ENCODE peak calls at places on chromosomes 12 and 14, in five cellular contexts. J is mammary epithelial cell, Z is cardiac muscle cell, E is fibroblast of villous mesenchyme, S is kidney. H is an unnamed sample.

GRCh38 chr12:6869049-6870021 is 2.0 kb downstream of the TPI1 start:
- DNase-seq in J (peak; percentile 62), Z (peak; percentile 80), E (peak; percentile 76), S (peak; percentile 85), H (peak; percentile 85)

GRCh38 chr12:12079291-12079690 is 8.6 kb downstream of the BCL2L14 start:
- DNase-seq in J (peak; percentile 3), Z (peak; percentile 27), E (no peak), S (no peak), H (no peak)

GRCh38 chr12:78767264-78767981 is 97.2 kb upstream of the SYT1 start:
- DNase-seq in J (no peak), Z (no peak), E (no peak), S (no peak), H (no peak)

GRCh38 chr12:19683178-19683927 is 244.1 kb downstream of the AEBP2 start:
- DNase-seq in J (no peak), Z (peak; percentile 74), E (peak; percentile 64), S (no peak), H (peak; percentile 22)

GRCh38 chr14:75068294-75069020 is 984 bp upstream of the ZC2HC1C start:
- DNase-seq in J (no peak), Z (peak; percentile 20), E (no peak), S (no peak), H (no peak)

GRCh38 chr14:35416108-35416750 is 11.7 kb upstream of the NFKBIA start:
- DNase-seq in J (no peak), Z (no peak), E (no peak), S (no peak), H (no peak)

GRCh38 chr14:88983755-88984154 is 159.3 kb downstream of the TTC8 start:
- DNase-seq in J (peak; percentile 92), Z (peak; percentile 86), E (peak; percentile 79), S (no peak), H (peak; percentile 80)

GRCh38 chr12:115507951-115508722 is 769.4 kb downstream of the MED13L start:
- DNase-seq in J (no peak), Z (no peak), E (no peak), S (no peak), H (no peak)

GRCh38 chr12:132812631-132813305 is 15.9 kb downstream of the GOLGA3 start:
- DNase-seq in J (no peak), Z (no peak), E (peak; percentile 92), S (no peak), H (no peak)

GRCh38 chr14:32932921-32933622 is 5.6 kb upstream of the NPAS3 start:
- DNase-seq in J (no peak), Z (no peak), E (no peak), S (peak; percentile 75), H (no peak)

GRCh38 chr14:37889087-37889486 is 293.7 kb downstream of the TTC6 start:
- DNase-seq in J (no peak), Z (no peak), E (no peak), S (no peak), H (no peak)

GRCh38 chr14:37888234-37888633 is 292.8 kb downstream of the TTC6 start:
- DNase-seq in J (no peak), Z (no peak), E (no peak), S (no peak), H (no peak)

GRCh38 chr14:37894463-37894862 is 299.0 kb downstream of the TTC6 start:
- DNase-seq in J (no peak), Z (no peak), E (no peak), S (no peak), H (no peak)

DNA sequence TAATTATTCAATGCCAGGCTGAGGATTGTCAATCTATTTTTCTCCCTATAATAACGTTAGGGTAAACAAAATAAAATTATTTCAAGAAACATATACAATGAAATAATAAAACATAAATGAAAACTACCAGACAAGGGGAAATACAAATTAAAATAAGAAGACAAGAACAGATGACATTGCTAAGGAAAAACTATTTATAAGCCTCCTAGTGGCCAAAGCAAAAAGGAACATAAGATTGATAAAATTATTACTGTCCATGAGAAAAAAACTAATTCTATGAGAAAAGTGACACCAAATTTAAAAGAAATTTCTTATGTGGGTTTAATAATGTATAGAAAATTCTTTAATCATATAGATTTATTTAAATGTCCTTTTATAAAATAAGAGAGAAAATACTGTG is 294.7 kb downstream of the TTC6 start:
- DNase-seq in J (no peak), Z (no peak), E (no peak), S (no peak), H (no peak)
- TF ChIP-seq CTCF in J (peak; percentile 27), Z (peak; percentile 28), E (peak; percentile 27), S (no peak), H (peak; percentile 20)

GRCh38 chr12:75327642-75328041 is 2.5 kb downstream of the CAPS2 start:
- DNase-seq in J (no peak), Z (no peak), E (no peak), S (no peak), H (no peak)

GRCh38 chr12:75317784-75318183 is 12.3 kb downstream of the CAPS2 start:
- DNase-seq in J (no peak), Z (no peak), E (no peak), S (no peak), H (no peak)

GRCh38 chr12:75323663-75324062 is 6.5 kb downstream of the CAPS2 start:
- DNase-seq in J (no peak), Z (peak; percentile 5), E (no peak), S (no peak), H (no peak)

GRCh38 chr12:75322464-75322863 is 7.7 kb downstream of the CAPS2 start:
- DNase-seq in J (no peak), Z (peak; percentile 15), E (peak; percentile 33), S (no peak), H (peak; percentile 73)
- H3K4me3 ChIP-seq in J (no peak overlapping the region), Z (no peak overlapping the region), E (no peak overlapping the region), S (no peak overlapping the region), H (no peak overlapping the region)

GRCh38 chr14:99199854-99200653 is 71.9 kb downstream of the BCL11B start:
- DNase-seq in J (no peak), Z (peak; percentile 15), E (no peak), S (no peak), H (no peak)
- TF ChIP-seq CTCF in J (no peak), Z (no peak), E (no peak), S (no peak), H (peak; percentile 12)

GRCh38 chr12:31961137-31961536 is 1.9 kb downstream of the RESF1 start:
- DNase-seq in J (no peak), Z (no peak), E (no peak), S (no peak), H (no peak)
- H3K4me3 ChIP-seq in J (peak overlapping the region; percentile 84), Z (peak overlapping the region; percentile 68), E (peak overlapping the region; percentile 89), S (peak overlapping the region; percentile 93), H (peak overlapping the region; percentile 50)

GRCh38 chr14:90396342-90397339 is at the start of gene CALM1:
- DNase-seq in J (peak; percentile 93), Z (peak; percentile 97), E (peak; percentile 94), S (peak; percentile 98), H (peak; percentile 98)
- TF ChIP-seq CTCF in J (no peak), Z (no peak), E (no peak), S (no peak), H (no peak)

DNA sequence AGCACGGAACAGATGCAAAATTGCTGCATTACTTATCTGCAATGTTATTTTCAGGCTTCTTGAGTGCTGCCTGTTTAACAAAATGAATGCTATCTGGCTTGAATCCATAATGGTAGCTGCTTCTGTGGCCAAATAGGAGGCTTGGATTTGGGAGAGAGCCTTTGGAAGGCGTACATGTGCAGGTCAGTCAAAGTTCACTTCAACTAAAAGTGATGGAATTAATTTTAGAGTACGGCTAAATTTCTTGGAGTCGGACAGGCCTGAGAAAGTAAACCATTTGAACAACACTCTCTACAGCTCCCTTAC is 97.3 kb downstream of the HELB start:
- DNase-seq in J (no peak), Z (peak; percentile 27), E (no peak), S (no peak), H (no peak)
- H3K4me3 ChIP-seq in J (no peak overlapping the region), Z (no peak overlapping the region), E (no peak overlapping the region), S (no peak overlapping the region), H (no peak overlapping the region)

H was measured in foreskin fibroblast.